ENCODE peak calls at places on chromosomes 16 and 17, in seven cellular contexts. H, X, A, Z, P, R and S are unnamed samples.

GRCh38 chr16:73066927-73067670 is 19.2 kb upstream of the ZFHX3 start:
- DNase-seq in A (no peak), X (peak; percentile 69), Z (no peak), R (no peak), H (no peak), P (no peak), S (peak; percentile 72)

GRCh38 chr16:73064227-73064995 is 16.5 kb upstream of the ZFHX3 start:
- DNase-seq in P (peak; percentile 69), A (no peak), X (peak; percentile 80), Z (no peak), R (no peak), H (peak; percentile 54), S (peak; percentile 67)

GRCh38 chr17:2259769-2260536 is 43.6 kb downstream of the SMG6 start:
- DNase-seq in X (no peak), P (peak; percentile 21), R (no peak), H (no peak), A (no peak), Z (no peak), S (no peak)

GRCh38 chr16:27920391-27920891 is 143.1 kb downstream of the GSG1L start:
- DNase-seq in H (peak; percentile 0), R (peak; percentile 2), Z (no peak), A (no peak), P (peak; percentile 85), X (peak; percentile 91), S (peak; percentile 78)

GRCh38 chr17:48644159-48644558 is 18.0 kb upstream of the HOXB9 start:
- DNase-seq in H (no peak), A (peak; percentile 41), Z (no peak), X (peak; percentile 14), R (no peak), P (no peak), S (peak; percentile 7)

GRCh38 chr16:58028168-58028455 is 2.6 kb downstream of the MMP15 start:
- DNase-seq in H (no peak), X (no peak), P (no peak), R (no peak), Z (no peak), A (no peak), S (no peak)

GRCh38 chr17:7208754-7209460 is 10.7 kb downstream of the DLG4 start:
- DNase-seq in R (no peak), P (no peak), H (no peak), A (no peak), X (no peak), Z (no peak), S (no peak)

GRCh38 chr17:51120357-51120738 is 320 bp downstream of the SPAG9 start:
- DNase-seq in A (peak; percentile 56), P (peak; percentile 71), X (no peak), Z (no peak), R (peak; percentile 68), H (no peak), S (peak; percentile 73)

GRCh38 chr16:23244122-23244521 is 58.0 kb upstream of the SCNN1B start:
- DNase-seq in X (no peak), R (no peak), A (no peak), P (peak; percentile 7), H (no peak), Z (no peak), S (no peak)

GRCh38 chr16:85138825-85139627 is 26.8 kb upstream of the CIBAR2 start:
- DNase-seq in Z (no peak), A (no peak), P (no peak), R (no peak), H (no peak), X (no peak), S (no peak)

GRCh38 chr16:11556945-11557720 is 29.6 kb downstream of the LITAF start:
- DNase-seq in X (no peak), P (no peak), Z (no peak), H (no peak), A (no peak), R (no peak), S (no peak)

GRCh38 chr16:85384831-85385462 is 228.2 kb upstream of the GSE1 start:
- DNase-seq in P (no peak), H (no peak), Z (no peak), R (no peak), A (peak; percentile 83), X (no peak), S (peak; percentile 83)

GRCh38 chr17:51263001-51263400 is 2.7 kb downstream of the UTP18 start:
- DNase-seq in H (peak; percentile 38), Z (no peak), A (no peak), R (no peak), X (no peak), P (peak; percentile 35), S (no peak)

GRCh38 chr17:29079887-29080286 is 36.9 kb downstream of the PIPOX start:
- DNase-seq in Z (no peak), P (no peak), A (no peak), H (no peak), R (no peak), X (no peak), S (peak; percentile 53)

GRCh38 chr16:50326835-50327465 is 41.8 kb downstream of the BRD7 start:
- DNase-seq in A (no peak), X (peak; percentile 75), R (peak; percentile 48), P (peak; percentile 77), H (peak; percentile 52), Z (no peak), S (peak; percentile 56)

GRCh38 chr16:24170407-24170806 is 85.7 kb upstream of the CACNG3 start:
- DNase-seq in X (no peak), P (no peak), H (no peak), A (no peak), Z (no peak), R (no peak), S (no peak)

GRCh38 chr16:17503331-17503730 is 32.6 kb upstream of the XYLT1 start:
- DNase-seq in R (no peak), X (no peak), Z (no peak), H (no peak), P (no peak), A (no peak), S (no peak)

GRCh38 chr17:30388321-30389179 is 9.8 kb downstream of the CPD start:
- DNase-seq in R (no peak), H (no peak), X (peak; percentile 67), A (no peak), P (no peak), Z (no peak), S (peak; percentile 77)

GRCh38 chr17:5840811-5841446 is 229.2 kb upstream of the WSCD1 start:
- DNase-seq in A (no peak), R (no peak), Z (no peak), H (no peak), P (no peak), X (peak; percentile 47), S (no peak)

GRCh38 chr16:20327444-20328041 is at the start of gene GP2:
- DNase-seq in X (peak; percentile 68), H (no peak), Z (no peak), P (peak; percentile 42), A (no peak), R (no peak), S (peak; percentile 39)

GRCh38 chr17:79648181-79648831 is 37.5 kb upstream of the RBFOX3 start:
- DNase-seq in P (no peak), Z (no peak), A (peak; percentile 4), R (no peak), X (peak; percentile 38), H (no peak), S (no peak)

DNA sequence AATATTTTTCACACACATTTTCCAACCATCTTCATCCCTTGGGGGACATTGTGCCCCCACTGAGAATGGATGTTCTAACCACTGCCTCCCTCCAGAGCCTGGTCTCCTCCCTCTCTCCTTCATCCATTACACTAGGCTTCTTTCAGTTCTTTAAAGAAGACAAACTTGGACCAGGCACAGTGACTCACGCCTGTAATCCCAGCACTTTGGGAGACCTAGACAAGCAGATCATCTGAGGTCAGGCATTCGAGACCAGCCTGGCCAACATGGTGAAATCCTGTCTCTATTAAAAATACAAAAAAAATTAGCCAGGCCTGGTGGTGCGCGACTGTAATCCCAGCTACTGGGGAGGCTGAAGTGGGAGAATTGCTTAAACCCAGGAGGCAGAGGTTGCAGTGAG is 6.5 kb downstream of the ALOX15 start:
- DNase-seq in H (no peak), A (no peak), P (no peak), X (no peak), Z (no peak), R (no peak), S (no peak)
- H3K36me3 ChIP-seq in H (no peaks in the 10 kb centered on the region), A (no peaks in the 10 kb centered on the region), P (no peaks in the 10 kb centered on the region), X (no peaks in the 10 kb centered on the region), Z (no peaks in the 10 kb centered on the region), R (no peaks in the 10 kb centered on the region), S (no peaks in the 10 kb centered on the region)

DNA sequence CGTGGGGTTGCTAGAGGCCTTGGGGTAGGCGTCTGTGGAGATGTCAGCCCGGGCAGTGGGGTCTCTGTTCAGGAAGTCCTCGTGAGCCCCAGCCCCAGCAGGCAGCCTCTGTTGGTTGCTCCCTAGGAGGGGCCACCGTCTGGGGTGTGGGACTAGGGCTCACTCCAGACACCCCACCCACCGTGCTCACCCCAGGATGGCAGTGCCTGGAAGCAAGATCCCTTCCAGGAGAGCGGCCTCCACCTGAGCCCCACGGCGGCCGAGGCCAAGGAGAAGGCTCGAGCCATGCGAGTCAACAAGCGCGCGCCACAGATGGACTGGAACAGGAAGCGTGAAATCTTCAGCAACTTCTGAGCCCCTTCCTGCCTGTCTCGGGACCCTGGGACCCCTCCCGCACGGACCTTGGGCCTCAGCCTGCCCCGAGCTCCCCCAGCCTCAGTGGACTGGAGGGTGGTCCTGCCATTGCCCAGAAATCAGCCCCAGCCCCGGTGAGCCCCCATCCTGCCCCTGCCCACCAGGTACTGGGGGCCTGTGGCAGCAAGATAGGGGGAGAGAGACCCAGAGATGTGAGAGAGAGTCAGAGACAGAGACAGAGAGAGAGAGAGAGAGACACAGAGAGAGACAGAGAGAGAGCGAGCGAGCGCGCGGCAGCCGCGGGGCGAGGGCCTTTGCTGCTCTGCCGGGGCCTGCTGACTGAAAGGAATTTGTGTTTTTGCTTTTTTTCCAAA is 9.8 kb downstream of the NTHL1 start:
- DNase-seq in A (no peak), H (no peak), P (no peak), X (no peak), Z (no peak), R (no peak), S (no peak)
- H3K4me3 ChIP-seq in A (no peak overlapping the region), H (no peak overlapping the region), P (no peak overlapping the region), X (no peak overlapping the region), Z (no peak overlapping the region), R (no peak overlapping the region), S (no peak overlapping the region)

DNA sequence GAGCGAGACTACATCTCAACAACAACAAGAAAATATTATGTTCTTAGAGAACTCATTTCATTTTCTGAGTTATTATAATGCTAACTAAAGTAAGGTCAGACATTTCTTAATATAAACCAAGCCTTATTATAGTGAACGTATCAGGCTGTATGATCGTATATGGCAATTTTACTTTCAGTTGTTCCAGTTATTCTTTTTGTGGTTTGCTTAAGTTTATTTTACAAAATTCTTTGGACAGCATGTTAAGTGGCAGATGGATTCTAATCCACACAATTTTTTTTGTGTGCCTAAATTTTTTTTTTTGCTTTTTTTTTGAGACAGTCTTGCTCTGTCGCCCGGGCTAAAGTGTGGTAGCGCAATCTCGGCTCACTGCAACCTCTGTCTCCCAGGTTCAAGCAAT is 59.0 kb downstream of the VMP1 start:
- DNase-seq in A (no peak), X (no peak), Z (no peak), R (no peak), P (no peak), H (peak; percentile 15), S (no peak)
- H3K36me3 ChIP-seq in A (no peaks in the 10 kb centered on the region), X (peaks cover 13% of the 10 kb centered on the region), Z (no peaks in the 10 kb centered on the region), R (peaks cover 6% of the 10 kb centered on the region), P (no peaks in the 10 kb centered on the region), H (peaks cover 15% of the 10 kb centered on the region), S (no peaks in the 10 kb centered on the region)

DNA sequence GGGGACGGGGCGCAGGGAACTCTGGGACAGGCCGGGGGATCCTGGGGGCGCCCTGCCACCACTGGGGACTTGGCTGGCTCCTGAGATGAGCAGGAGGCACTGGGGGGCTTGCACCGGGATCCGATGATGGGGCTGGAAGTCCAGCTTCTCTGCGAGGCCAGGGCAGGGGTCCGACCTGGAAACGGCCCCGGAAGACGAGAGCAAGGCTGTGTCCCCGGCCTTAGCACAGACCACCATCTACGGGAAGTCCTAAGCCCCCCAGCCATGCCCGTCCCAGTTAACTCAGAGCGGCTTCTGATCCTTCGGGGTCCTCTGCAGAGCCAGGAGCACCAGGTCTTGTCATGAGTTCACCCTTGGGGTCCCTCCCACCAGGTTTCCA is 573 bp downstream of the CDT1 start:
- DNase-seq in H (no peak), P (no peak), X (no peak), Z (no peak), A (no peak), R (no peak), S (peak; percentile 85)
- H3K4me3 ChIP-seq in H (peak overlapping the region; percentile 63), P (peak overlapping the region; percentile 84), X (peak overlapping the region; percentile 88), Z (peak overlapping the region; percentile 70), A (peak overlapping the region; percentile 59), R (peak overlapping the region; percentile 55), S (peak overlapping the region; percentile 85)